ENCODE peak calls at places on chromosomes 13 and 19, in seven cellular contexts. One of them, this sample, is unnamed.
A peak's percentile ranks its signal among the peaks of the same experiment; 100 is the strongest.

GRCh38 chr13:21668665-21669599 is 1.9 kb upstream of the FGF9 start:
- DNase-seq in HCEC 1CT: no peak
- DNase-seq in fibroblast of lung: peak; percentile 47
- DNase-seq in midbrain: no peak
- DNase-seq in activated naive CD8-positive, alpha-beta T cell treated with anti-CD3 and anti-CD28 coated beads for 36 hours: peak; percentile 32
- DNase-seq in fibroblast of the aortic adventitia: peak; percentile 21
- DNase-seq in Right ventricle myocardium superior: no peak
- DNase-seq in this sample: peak; percentile 58

GRCh38 chr19:39754544-39754943 is 16.7 kb upstream of the CLC start:
- DNase-seq in Right ventricle myocardium superior: no peak
- DNase-seq in fibroblast of lung: no peak
- DNase-seq in HCEC 1CT: no peak
- DNase-seq in midbrain: no peak
- DNase-seq in activated naive CD8-positive, alpha-beta T cell treated with anti-CD3 and anti-CD28 coated beads for 36 hours: no peak
- DNase-seq in fibroblast of the aortic adventitia: no peak
- DNase-seq in this sample: no peak

GRCh38 chr13:106187501-106187900 is 348.0 kb downstream of the EFNB2 start:
- DNase-seq in midbrain: no peak
- DNase-seq in HCEC 1CT: no peak
- DNase-seq in Right ventricle myocardium superior: no peak
- DNase-seq in fibroblast of lung: no peak
- DNase-seq in fibroblast of the aortic adventitia: no peak
- DNase-seq in activated naive CD8-positive, alpha-beta T cell treated with anti-CD3 and anti-CD28 coated beads for 36 hours: no peak
- DNase-seq in this sample: no peak

GRCh38 chr19:57002195-57002601 is 117.6 kb upstream of the USP29 start:
- DNase-seq in fibroblast of lung: no peak
- DNase-seq in midbrain: no peak
- DNase-seq in fibroblast of the aortic adventitia: no peak
- DNase-seq in activated naive CD8-positive, alpha-beta T cell treated with anti-CD3 and anti-CD28 coated beads for 36 hours: no peak
- DNase-seq in HCEC 1CT: no peak
- DNase-seq in Right ventricle myocardium superior: no peak
- DNase-seq in this sample: no peak

GRCh38 chr13:50805805-50806204 is 37.7 kb downstream of the DLEU7 start:
- DNase-seq in activated naive CD8-positive, alpha-beta T cell treated with anti-CD3 and anti-CD28 coated beads for 36 hours: no peak
- DNase-seq in fibroblast of lung: peak; percentile 13
- DNase-seq in HCEC 1CT: peak; percentile 3
- DNase-seq in Right ventricle myocardium superior: no peak
- DNase-seq in midbrain: no peak
- DNase-seq in fibroblast of the aortic adventitia: peak; percentile 16
- DNase-seq in this sample: no peak

GRCh38 chr13:97574926-97575325 is 141.0 kb downstream of the RAP2A start:
- DNase-seq in activated naive CD8-positive, alpha-beta T cell treated with anti-CD3 and anti-CD28 coated beads for 36 hours: peak; percentile 3
- DNase-seq in HCEC 1CT: peak; percentile 39
- DNase-seq in Right ventricle myocardium superior: no peak
- DNase-seq in fibroblast of lung: peak; percentile 7
- DNase-seq in midbrain: peak; percentile 9
- DNase-seq in fibroblast of the aortic adventitia: peak; percentile 40
- DNase-seq in this sample: peak; percentile 50

GRCh38 chr13:28574617-28575142 is 79.8 kb upstream of the FLT1 start:
- DNase-seq in HCEC 1CT: peak; percentile 98
- DNase-seq in Right ventricle myocardium superior: no peak
- DNase-seq in midbrain: no peak
- DNase-seq in fibroblast of the aortic adventitia: peak; percentile 88
- DNase-seq in activated naive CD8-positive, alpha-beta T cell treated with anti-CD3 and anti-CD28 coated beads for 36 hours: no peak
- DNase-seq in fibroblast of lung: peak; percentile 96
- DNase-seq in this sample: peak; percentile 69

GRCh38 chr19:4581381-4582111 is 22.1 kb upstream of the SEMA6B start:
- DNase-seq in activated naive CD8-positive, alpha-beta T cell treated with anti-CD3 and anti-CD28 coated beads for 36 hours: peak; percentile 48
- DNase-seq in HCEC 1CT: no peak
- DNase-seq in midbrain: peak; percentile 5
- DNase-seq in fibroblast of the aortic adventitia: peak; percentile 35
- DNase-seq in Right ventricle myocardium superior: no peak
- DNase-seq in fibroblast of lung: peak; percentile 31
- DNase-seq in this sample: peak; percentile 52

GRCh38 chr19:45218887-45219780 is 26.1 kb downstream of the EXOC3L2 start:
- DNase-seq in activated naive CD8-positive, alpha-beta T cell treated with anti-CD3 and anti-CD28 coated beads for 36 hours: no peak
- DNase-seq in fibroblast of the aortic adventitia: no peak
- DNase-seq in HCEC 1CT: no peak
- DNase-seq in midbrain: no peak
- DNase-seq in Right ventricle myocardium superior: no peak
- DNase-seq in fibroblast of lung: no peak
- DNase-seq in this sample: no peak

GRCh38 chr19:17932485-17933338 is at the start of gene CCDC124:
- DNase-seq in HCEC 1CT: peak; percentile 82
- DNase-seq in midbrain: peak; percentile 95
- DNase-seq in fibroblast of the aortic adventitia: peak; percentile 91
- DNase-seq in fibroblast of lung: peak; percentile 86
- DNase-seq in Right ventricle myocardium superior: peak; percentile 94
- DNase-seq in activated naive CD8-positive, alpha-beta T cell treated with anti-CD3 and anti-CD28 coated beads for 36 hours: peak; percentile 95
- DNase-seq in this sample: peak; percentile 96

GRCh38 chr13:104592127-104592526 is 1525.9 kb upstream of the SLC10A2 start:
- DNase-seq in fibroblast of lung: peak; percentile 95
- DNase-seq in midbrain: no peak
- DNase-seq in activated naive CD8-positive, alpha-beta T cell treated with anti-CD3 and anti-CD28 coated beads for 36 hours: no peak
- DNase-seq in HCEC 1CT: no peak
- DNase-seq in fibroblast of the aortic adventitia: peak; percentile 25
- DNase-seq in Right ventricle myocardium superior: no peak
- DNase-seq in this sample: no peak

GRCh38 chr13:33228645-33229445 is 56.7 kb downstream of the STARD13 start:
- DNase-seq in Right ventricle myocardium superior: no peak
- DNase-seq in fibroblast of lung: peak; percentile 83
- DNase-seq in HCEC 1CT: peak; percentile 61
- DNase-seq in midbrain: peak; percentile 61
- DNase-seq in activated naive CD8-positive, alpha-beta T cell treated with anti-CD3 and anti-CD28 coated beads for 36 hours: no peak
- DNase-seq in fibroblast of the aortic adventitia: peak; percentile 74
- DNase-seq in this sample: no peak